ENCODE peak calls at places on chromosomes 12 and 14, in nine cellular contexts. K, V, N, A, Y, Z, P, M and Q are unnamed samples.

GRCh38 chr14:62064741-62065323 is 302.6 kb downstream of the SNAPC1 start:
- DNase-seq in P (no peak), K (no peak), N (no peak), V (no peak), A (no peak), Z (no peak), M (no peak), Y (no peak), Q (no peak)

GRCh38 chr12:66030217-66030781 is 100.3 kb downstream of the LLPH start:
- DNase-seq in Y (no peak), Z (no peak), N (no peak), A (no peak), K (no peak), P (no peak), V (no peak), M (no peak), Q (no peak)

GRCh38 chr14:96081767-96082400 is 42.7 kb downstream of the C14orf132 start:
- DNase-seq in P (no peak), Z (no peak), V (no peak), A (no peak), K (no peak), N (no peak), Y (no peak), M (no peak), Q (no peak)

GRCh38 chr14:47102472-47102871 is 450.9 kb upstream of the RPL10L start:
- DNase-seq in Y (no peak), K (no peak), N (no peak), Z (no peak), P (no peak), A (no peak), M (no peak), V (no peak), Q (no peak)

GRCh38 chr12:40970320-40970907 is 217.7 kb upstream of the PDZRN4 start:
- DNase-seq in V (no peak), Y (no peak), K (no peak), M (no peak), A (no peak), Z (peak; percentile 18), N (no peak), P (no peak), Q (no peak)

GRCh38 chr12:41286426-41286825 is 98.3 kb downstream of the PDZRN4 start:
- DNase-seq in A (no peak), V (no peak), Y (no peak), M (no peak), N (no peak), Z (no peak), P (no peak), K (peak; percentile 44), Q (no peak)

GRCh38 chr12:58966939-58967338 is 46.6 kb upstream of the LRIG3 start:
- DNase-seq in P (no peak), M (no peak), A (no peak), Z (peak; percentile 8), K (no peak), V (no peak), Y (no peak), N (no peak), Q (no peak)

GRCh38 chr12:89756638-89757321 is 48.1 kb upstream of the ATP2B1 start:
- DNase-seq in V (no peak), P (no peak), M (peak; percentile 88), A (peak; percentile 83), Y (no peak), Z (peak; percentile 99), K (no peak), N (no peak), Q (no peak)

GRCh38 chr14:96940009-96940408 is 142.8 kb downstream of the VRK1 start:
- DNase-seq in Z (peak; percentile 2), Y (no peak), N (no peak), A (no peak), P (no peak), V (no peak), M (peak; percentile 17), K (no peak), Q (no peak)

GRCh38 chr12:3420693-3421092 is 70.3 kb upstream of the PRMT8 start:
- DNase-seq in M (no peak), A (no peak), Z (no peak), Y (no peak), P (no peak), V (no peak), N (no peak), K (no peak), Q (no peak)

GRCh38 chr12:10364839-10365681 is 24.8 kb downstream of the KLRK1 start:
- DNase-seq in Y (no peak), M (peak; percentile 65), K (peak; percentile 84), P (peak; percentile 44), A (no peak), N (peak; percentile 69), Z (no peak), V (peak; percentile 19), Q (no peak)

GRCh38 chr12:102478416-102479098 is 1.8 kb downstream of the IGF1 start:
- DNase-seq in K (no peak), Y (no peak), M (no peak), N (peak; percentile 28), Z (no peak), V (no peak), A (no peak), P (no peak), Q (no peak)

GRCh38 chr14:105471823-105472495 is 2.7 kb upstream of the CRIP2 start:
- DNase-seq in P (no peak), K (no peak), M (no peak), N (no peak), Z (no peak), A (no peak), Y (no peak), V (no peak), Q (no peak)

GRCh38 chr14:74579447-74580274 is 32.4 kb downstream of the LTBP2 start:
- DNase-seq in Y (no peak), M (peak; percentile 73), N (no peak), A (no peak), P (no peak), V (no peak), K (no peak), Z (peak; percentile 19), Q (no peak)

GRCh38 chr12:75964150-75964549 is 67.4 kb downstream of the PHLDA1 start:
- DNase-seq in P (no peak), M (no peak), V (no peak), Z (no peak), K (no peak), Y (no peak), N (peak; percentile 40), A (no peak), Q (no peak)

GRCh38 chr12:108237272-108237671 is 101.8 kb downstream of the CMKLR1 start:
- DNase-seq in K (no peak), P (no peak), N (no peak), A (no peak), V (no peak), M (no peak), Y (no peak), Z (no peak), Q (no peak)

GRCh38 chr14:74591899-74592298 is 20.1 kb downstream of the LTBP2 start:
- DNase-seq in Y (no peak), Z (no peak), M (no peak), N (no peak), P (no peak), K (no peak), A (no peak), V (no peak), Q (no peak)